ENCODE peak calls at places on chromosome 5, in eight cellular contexts. F is astrocyte of the cerebellum; S is DMS 273 treated with DMSO at 0.1 percent for 48 hours; O is AG09309; I is T-helper 2 cell; U is A549; H is stimulated activated CD8-positive, alpha-beta memory T cell treated with anti-CD3 and anti-CD28 coated beads, Interleukin-7, amount 100 ng/mL, for 24 hours; E is nephron progenitor cell. P is an unnamed sample.

GRCh38 chr5:157063776-157064430 is 5.0 kb upstream of the HAVCR1 start:
- DNase-seq in F (no peak), S (no peak), O (no peak), I (no peak), U (no peak), H (no peak), E (no peak), P (no peak)

GRCh38 chr5:178322736-178323540 is 90.3 kb upstream of the PHYKPL start:
- DNase-seq in F (no peak), S (no peak), O (no peak), I (no peak), U (no peak), H (no peak), E (no peak), P (no peak)

GRCh38 chr5:3350781-3351180 is 244.9 kb upstream of the IRX1 start:
- DNase-seq in F (no peak), S (no peak), O (no peak), I (no peak), U (no peak), H (no peak), E (no peak), P (no peak)

GRCh38 chr5:85931220-85931619 is 686.5 kb upstream of the COX7C start:
- DNase-seq in F (no peak), S (no peak), O (no peak), I (no peak), U (no peak), H (no peak), E (no peak), P (no peak)

GRCh38 chr5:7867260-7867659 is 1.6 kb downstream of the FASTKD3 start:
- DNase-seq in F (no peak), S (no peak), O (no peak), I (no peak), U (no peak), H (no peak), E (no peak), P (no peak)

GRCh38 chr5:80117446-80117845 is 82.3 kb downstream of the THBS4 start:
- DNase-seq in F (peak; percentile 41), S (no peak), O (no peak), I (no peak), U (no peak), H (no peak), E (no peak), P (no peak)

GRCh38 chr5:76175051-76175666 is 92.0 kb downstream of the SV2C start:
- DNase-seq in F (peak; percentile 8), S (no peak), O (no peak), I (peak; percentile 26), U (peak; percentile 74), H (no peak), E (peak; percentile 51), P (no peak)

GRCh38 chr5:14900661-14901461 is 29.3 kb upstream of the ANKH start:
- DNase-seq in F (no peak), S (no peak), O (peak; percentile 70), I (no peak), U (no peak), H (no peak), E (no peak), P (peak; percentile 64)

GRCh38 chr5:111117149-111117548 is 25.0 kb downstream of the WDR36 start:
- DNase-seq in F (no peak), S (no peak), O (no peak), I (no peak), U (no peak), H (no peak), E (no peak), P (no peak)

GRCh38 chr5:170269579-170269978 is 28.0 kb downstream of the LCP2 start:
- DNase-seq in F (no peak), S (no peak), O (no peak), I (no peak), U (no peak), H (no peak), E (no peak), P (no peak)

GRCh38 chr5:141570655-141571054 is 48.1 kb downstream of the DIAPH1 start:
- DNase-seq in F (no peak), S (no peak), O (no peak), I (no peak), U (no peak), H (no peak), E (no peak), P (no peak)

GRCh38 chr5:112738180-112738560 is 485 bp downstream of the APC start:
- DNase-seq in F (no peak), S (no peak), O (no peak), I (no peak), U (no peak), H (no peak), E (peak; percentile 4), P (no peak)

GRCh38 chr5:14879985-14880589 is 8.5 kb upstream of the ANKH start:
- DNase-seq in F (no peak), S (no peak), O (no peak), I (no peak), U (no peak), H (no peak), E (no peak), P (no peak)

GRCh38 chr5:84885479-84886258 is 501.0 kb upstream of the EDIL3 start:
- DNase-seq in F (peak; percentile 73), S (no peak), O (no peak), I (no peak), U (no peak), H (no peak), E (no peak), P (peak; percentile 54)

GRCh38 chr5:5584751-5585150 is 162.3 kb downstream of the ICE1 start:
- DNase-seq in F (no peak), S (no peak), O (no peak), I (no peak), U (no peak), H (no peak), E (no peak), P (no peak)

GRCh38 chr5:647727-648126 is 35.6 kb downstream of the CEP72 start:
- DNase-seq in F (no peak), S (no peak), O (no peak), I (no peak), U (no peak), H (no peak), E (no peak), P (no peak)

GRCh38 chr5:90184764-90185163 is 224.8 kb downstream of the CETN3 start:
- DNase-seq in F (no peak), S (no peak), O (no peak), I (no peak), U (no peak), H (no peak), E (no peak), P (no peak)

GRCh38 chr5:10140195-10140973 is 109.3 kb downstream of the ATPSCKMT start:
- DNase-seq in F (no peak), S (no peak), O (no peak), I (no peak), U (peak; percentile 25), H (no peak), E (no peak), P (no peak)

GRCh38 chr5:175853573-175854230 is 17.7 kb upstream of the CPLX2 start:
- DNase-seq in F (no peak), S (no peak), O (no peak), I (no peak), U (no peak), H (no peak), E (no peak), P (peak; percentile 21)

GRCh38 chr5:166338801-166339200 is 1952.6 kb upstream of the WWC1 start:
- DNase-seq in F (peak; percentile 2), S (no peak), O (no peak), I (no peak), U (no peak), H (no peak), E (no peak), P (no peak)

GRCh38 chr5:170565077-170565476 is 61.3 kb downstream of the KCNIP1 start:
- DNase-seq in F (no peak), S (no peak), O (no peak), I (no peak), U (no peak), H (no peak), E (no peak), P (no peak)

GRCh38 chr5:4480528-4481404 is 659.4 kb upstream of the ADAMTS16 start:
- DNase-seq in F (no peak), S (no peak), O (no peak), I (no peak), U (no peak), H (no peak), E (peak; percentile 51), P (no peak)

GRCh38 chr5:141604318-141604717 is 14.5 kb downstream of the DIAPH1 start:
- DNase-seq in F (peak; percentile 24), S (no peak), O (peak; percentile 77), I (no peak), U (peak; percentile 80), H (no peak), E (no peak), P (no peak)

GRCh38 chr5:155872801-155873200 is 454.2 kb upstream of the SGCD start:
- DNase-seq in F (no peak), S (no peak), O (no peak), I (no peak), U (no peak), H (no peak), E (no peak), P (no peak)

GRCh38 chr5:91373600-91373999 is 9.5 kb downstream of the ARRDC3 start:
- DNase-seq in F (no peak), S (no peak), O (no peak), I (no peak), U (no peak), H (no peak), E (no peak), P (no peak)

GRCh38 chr5:68368686-68369359 is 153.3 kb downstream of the PIK3R1 start:
- DNase-seq in F (no peak), S (no peak), O (no peak), I (no peak), U (no peak), H (no peak), E (no peak), P (no peak)